ENCODE peak calls at places on chromosome 2, in six cellular contexts. M, P, R, B, F and K are unnamed samples.
A peak's percentile ranks its signal among the peaks of the same experiment; 100 is the strongest.

GRCh38 chr2:191171708-191172355 is 21.0 kb upstream of the STAT4 start:
- DNase-seq in M (peak; percentile 75), F (no peak), R (no peak), P (no peak), B (peak; percentile 37), K (peak; percentile 99)

GRCh38 chr2:177572236-177572671 is 179.7 kb downstream of the AGPS start:
- DNase-seq in R (no peak), B (no peak), F (no peak), P (no peak), M (no peak), K (peak; percentile 19)

GRCh38 chr2:29902356-29902755 is 19.0 kb downstream of the ALK start:
- DNase-seq in R (no peak), F (no peak), B (no peak), M (no peak), P (no peak), K (no peak)

GRCh38 chr2:157874997-157875719 is 972 bp downstream of the ACVR1 start:
- DNase-seq in P (no peak), R (no peak), M (no peak), B (no peak), F (no peak), K (peak; percentile 84)

GRCh38 chr2:98175811-98176210 is 88.8 kb downstream of the VWA3B start:
- DNase-seq in F (no peak), P (peak; percentile 1), M (no peak), R (no peak), B (no peak), K (no peak)

GRCh38 chr2:71780162-71780561 is 326.8 kb downstream of the DYSF start:
- DNase-seq in M (no peak), R (no peak), P (no peak), F (no peak), B (no peak), K (no peak)

GRCh38 chr2:71788186-71788525 is 334.8 kb downstream of the DYSF start:
- DNase-seq in M (no peak), P (no peak), F (no peak), R (no peak), B (no peak), K (no peak)

GRCh38 chr2:191415858-191416257 is 170.7 kb downstream of the MYO1B start:
- DNase-seq in F (no peak), R (no peak), P (no peak), M (no peak), B (no peak), K (no peak)

GRCh38 chr2:45212953-45213635 is 203.8 kb upstream of the SIX2 start:
- DNase-seq in P (no peak), R (no peak), M (no peak), B (no peak), F (no peak), K (no peak)

GRCh38 chr2:74559912-74560311 is 5.4 kb downstream of the DOK1 start:
- DNase-seq in P (no peak), M (no peak), R (no peak), B (no peak), F (no peak), K (no peak)

GRCh38 chr2:65265090-65266045 is 37.7 kb downstream of the ACTR2 start:
- DNase-seq in M (peak; percentile 67), P (no peak), B (peak; percentile 46), R (peak; percentile 68), F (no peak), K (peak; percentile 51)

GRCh38 chr2:224017976-224018375 is 21.1 kb downstream of the SERPINE2 start:
- DNase-seq in B (no peak), P (no peak), M (peak; percentile 42), F (no peak), R (no peak), K (no peak)

GRCh38 chr2:224887159-224887558 is 155.1 kb downstream of the DOCK10 start:
- DNase-seq in R (no peak), P (no peak), M (no peak), B (no peak), F (no peak), K (peak; percentile 34)

GRCh38 chr2:181076666-181077065 is 96.3 kb downstream of the UBE2E3 start:
- DNase-seq in R (no peak), F (no peak), M (no peak), B (no peak), P (no peak), K (no peak)

GRCh38 chr2:71673402-71673795 is 220.0 kb downstream of the DYSF start:
- DNase-seq in R (no peak), F (no peak), P (no peak), B (no peak), M (no peak), K (no peak)

GRCh38 chr2:173963323-173963816 is 1.8 kb downstream of the SP3 start:
- DNase-seq in B (peak; percentile 51), P (peak; percentile 40), F (no peak), R (peak; percentile 53), M (no peak), K (peak; percentile 69)

GRCh38 chr2:27799646-27800010 is 28.1 kb downstream of the MRPL33 start:
- DNase-seq in F (no peak), B (peak; percentile 47), P (no peak), R (no peak), M (no peak), K (peak; percentile 67)